ENCODE peak calls at places on chromosomes 6 and 20, in seven cellular contexts. G is colonic mucosa, D is sigmoid colon, P is GM12878, Y is esophagus squamous epithelium, Q is aorta, R is pancreas. X is an unnamed sample.

GRCh38 chr6:125834347-125834746 is 43.6 kb downstream of the NCOA7 start:
- DNase-seq in G (no peak), D (no peak), P (peak; percentile 36), Y (no peak), Q (no peak), R (no peak), X (no peak)

GRCh38 chr6:100261486-100261885 is 203.2 kb downstream of the SIM1 start:
- DNase-seq in G (no peak), D (no peak), P (no peak), Y (no peak), Q (no peak), R (no peak), X (no peak)

GRCh38 chr20:60242836-60243520 is 284.8 kb downstream of the CDH26 start:
- DNase-seq in G (no peak), D (peak; percentile 19), P (no peak), Y (no peak), Q (no peak), R (no peak), X (no peak)

GRCh38 chr6:72296375-72296774 is 325.5 kb upstream of the KCNQ5 start:
- DNase-seq in G (no peak), D (no peak), P (no peak), Y (no peak), Q (no peak), R (no peak), X (no peak)

GRCh38 chr6:37878150-37878710 is 58.7 kb downstream of the ZFAND3 start:
- DNase-seq in G (no peak), D (no peak), P (no peak), Y (no peak), Q (no peak), R (no peak), X (no peak)

GRCh38 chr6:16236648-16237199 is 1.7 kb upstream of the GMPR start:
- DNase-seq in G (peak; percentile 70), D (peak; percentile 76), P (peak; percentile 56), Y (no peak), Q (no peak), R (peak; percentile 63), X (no peak)

GRCh38 chr6:169971171-169971861 is 219.9 kb downstream of the ERMARD start:
- DNase-seq in G (peak; percentile 3), D (peak; percentile 50), P (no peak), Y (no peak), Q (no peak), R (peak; percentile 8), X (no peak)

GRCh38 chr6:39313526-39314272 is 520 bp downstream of the KCNK17 start:
- DNase-seq in G (no peak), D (no peak), P (no peak), Y (no peak), Q (no peak), R (no peak), X (no peak)

GRCh38 chr20:33178726-33179125 is 10.8 kb downstream of the BPIFA2 start:
- DNase-seq in G (no peak), D (no peak), P (no peak), Y (no peak), Q (no peak), R (no peak), X (peak; percentile 100)

GRCh38 chr6:10385512-10386132 is 29.3 kb downstream of the TFAP2A start:
- DNase-seq in G (no peak), D (no peak), P (no peak), Y (no peak), Q (no peak), R (no peak), X (no peak)

GRCh38 chr20:13008761-13009681 is at the start of gene SPTLC3:
- DNase-seq in G (peak; percentile 73), D (peak; percentile 73), P (no peak), Y (no peak), Q (peak; percentile 57), R (peak; percentile 61), X (peak; percentile 80)

GRCh38 chr20:50327666-50328065 is 137.0 kb downstream of the CEBPB start:
- DNase-seq in G (no peak), D (no peak), P (no peak), Y (no peak), Q (no peak), R (no peak), X (no peak)

GRCh38 chr20:4160761-4161305 is 145.5 kb upstream of the RNF24 start:
- DNase-seq in G (no peak), D (peak; percentile 82), P (no peak), Y (no peak), Q (peak; percentile 86), R (peak; percentile 50), X (no peak)

GRCh38 chr6:125844989-125845388 is 54.2 kb downstream of the NCOA7 start:
- DNase-seq in G (no peak), D (no peak), P (no peak), Y (no peak), Q (no peak), R (no peak), X (no peak)

GRCh38 chr6:66851930-66852329 is 1144.9 kb upstream of the EYS start:
- DNase-seq in G (no peak), D (no peak), P (no peak), Y (no peak), Q (no peak), R (no peak), X (no peak)

GRCh38 chr6:109793793-109794192 is 102.7 kb downstream of the FIG4 start:
- DNase-seq in G (peak; percentile 50), D (no peak), P (no peak), Y (no peak), Q (no peak), R (peak; percentile 18), X (no peak)

GRCh38 chr6:9623228-9623832 is 791.5 kb downstream of the TFAP2A start:
- DNase-seq in G (no peak), D (no peak), P (no peak), Y (no peak), Q (no peak), R (no peak), X (no peak)

GRCh38 chr20:50416269-50416863 is 93.8 kb upstream of the PTPN1 start:
- DNase-seq in G (no peak), D (no peak), P (no peak), Y (no peak), Q (no peak), R (no peak), X (no peak)

GRCh38 chr6:7146079-7146828 is 38.5 kb downstream of the RREB1 start:
- DNase-seq in G (peak; percentile 81), D (peak; percentile 85), P (no peak), Y (no peak), Q (peak; percentile 76), R (peak; percentile 74), X (peak; percentile 45)

GRCh38 chr6:154249499-154250298 is 106.9 kb downstream of the IPCEF1 start:
- DNase-seq in G (no peak), D (no peak), P (peak; percentile 92), Y (no peak), Q (no peak), R (no peak), X (no peak)

GRCh38 chr20:60764328-60764727 is 487.7 kb upstream of the CDH4 start:
- DNase-seq in G (no peak), D (no peak), P (no peak), Y (no peak), Q (no peak), R (no peak), X (no peak)

GRCh38 chr6:53195048-53195447 is 46.4 kb upstream of the GCM1 start:
- DNase-seq in G (no peak), D (no peak), P (no peak), Y (no peak), Q (no peak), R (no peak), X (no peak)

GRCh38 chr20:64080013-64080812 is at the start of gene OPRL1:
- DNase-seq in G (no peak), D (no peak), P (no peak), Y (no peak), Q (no peak), R (no peak), X (no peak)
- H3K4me1 ChIP-seq in G (peaks cover 3% of the 10 kb centered on the region), D (peaks cover 29% of the 10 kb centered on the region), P (peaks cover 26% of the 10 kb centered on the region), Y (peaks cover 31% of the 10 kb centered on the region), Q (no peaks in the 10 kb centered on the region), R (peaks cover 5% of the 10 kb centered on the region), X (peaks cover 35% of the 10 kb centered on the region)

GRCh38 chr20:57397004-57397692 is 6.0 kb downstream of the RBM38 start:
- DNase-seq in G (no peak), D (peak; percentile 66), P (no peak), Y (no peak), Q (peak; percentile 33), R (no peak), X (no peak)
- H3K4me3 ChIP-seq in G (no peak overlapping the region), D (no peak overlapping the region), P (peak overlapping the region; percentile 59), Y (no peak overlapping the region), Q (no peak overlapping the region), R (no peak overlapping the region), X (no peak overlapping the region)

GRCh38 chr6:151428336-151428735 is 23.6 kb downstream of the RMND1 start:
- DNase-seq in G (no peak), D (no peak), P (no peak), Y (no peak), Q (no peak), R (no peak), X (no peak)

GRCh38 chr6:151425561-151425960 is 26.4 kb downstream of the RMND1 start:
- DNase-seq in G (no peak), D (no peak), P (no peak), Y (no peak), Q (no peak), R (no peak), X (no peak)

GRCh38 chr6:151417477-151417876 is 26.1 kb upstream of the ZBTB2 start:
- DNase-seq in G (no peak), D (no peak), P (no peak), Y (no peak), Q (no peak), R (no peak), X (no peak)

GRCh38 chr6:151422981-151423380 is 28.9 kb downstream of the RMND1 start:
- DNase-seq in G (no peak), D (no peak), P (no peak), Y (no peak), Q (no peak), R (no peak), X (no peak)
- H3K36me3 ChIP-seq in G (peaks cover 4% of the 10 kb centered on the region), D (no peaks in the 10 kb centered on the region), P (peaks cover 7% of the 10 kb centered on the region), Y (peaks cover 96% of the 10 kb centered on the region), Q (no peaks in the 10 kb centered on the region), R (no peaks in the 10 kb centered on the region), X (no peaks in the 10 kb centered on the region)

GRCh38 chr6:5442946-5443345 is 181.6 kb downstream of the FARS2 start:
- DNase-seq in G (no peak), D (no peak), P (no peak), Y (no peak), Q (no peak), R (no peak), X (no peak)

GRCh38 chr6:5446362-5447075 is 185.2 kb downstream of the FARS2 start:
- DNase-seq in G (no peak), D (no peak), P (no peak), Y (no peak), Q (no peak), R (no peak), X (no peak)

GRCh38 chr6:5442319-5442718 is 181.0 kb downstream of the FARS2 start:
- DNase-seq in G (no peak), D (no peak), P (no peak), Y (no peak), Q (no peak), R (no peak), X (no peak)

GRCh38 chr6:5439749-5440148 is 178.4 kb downstream of the FARS2 start:
- DNase-seq in G (no peak), D (no peak), P (no peak), Y (no peak), Q (no peak), R (no peak), X (no peak)

DNA sequence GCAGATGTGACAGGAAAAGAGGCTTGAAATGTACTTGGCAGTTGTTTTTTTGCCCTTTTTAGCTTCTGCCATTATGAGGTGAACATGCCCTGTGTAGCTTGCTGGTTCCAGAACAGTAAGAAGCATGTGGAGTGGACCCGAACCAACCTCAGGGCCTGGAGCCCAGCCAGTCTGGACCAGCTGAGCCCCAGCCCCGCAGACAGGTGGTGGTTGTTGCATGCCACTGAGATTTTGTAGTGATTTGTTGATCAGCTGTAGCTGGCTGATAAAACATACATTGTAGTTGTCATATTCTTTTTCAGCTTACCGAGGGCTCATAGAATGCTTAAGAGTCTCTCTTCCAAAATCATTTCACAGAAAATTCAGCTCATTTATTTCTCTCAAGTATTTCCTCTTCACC is 182.2 kb downstream of the FARS2 start:
- DNase-seq in G (no peak), D (no peak), P (no peak), Y (no peak), Q (no peak), R (no peak), X (no peak)
- H3K4me1 ChIP-seq in G (no peaks in the 10 kb centered on the region), D (peaks cover 3% of the 10 kb centered on the region), P (no peaks in the 10 kb centered on the region), Y (no peaks in the 10 kb centered on the region), Q (no peaks in the 10 kb centered on the region), R (peaks cover 3% of the 10 kb centered on the region), X (no peaks in the 10 kb centered on the region)